ENCODE peak calls at places on chromosome 20, in five cellular contexts. One of them, this sample, is unnamed.

GRCh38 chr20:20546402-20546801 is 166.0 kb downstream of the RALGAPA2 start:
- DNase-seq in nucleus accumbens: no peak
- DNase-seq in right atrium auricular region: no peak
- DNase-seq in NCI-H82: peak; percentile 43
- DNase-seq in activated CD4-positive, alpha-beta memory T cell treated with anti-CD3 and anti-CD28 coated beads, Interleukin-2, amount 10 ng/mL, durations not matched to agents 7 days and 5 days: no peak
- DNase-seq in this sample: no peak

GRCh38 chr20:38165089-38165965 is at the start of gene TGM2:
- DNase-seq in nucleus accumbens: no peak
- DNase-seq in right atrium auricular region: peak; percentile 86
- DNase-seq in NCI-H82: peak; percentile 90
- DNase-seq in activated CD4-positive, alpha-beta memory T cell treated with anti-CD3 and anti-CD28 coated beads, Interleukin-2, amount 10 ng/mL, durations not matched to agents 7 days and 5 days: peak; percentile 61
- DNase-seq in this sample: peak; percentile 96

GRCh38 chr20:32457476-32457986 is 99.4 kb downstream of the ASXL1 start:
- DNase-seq in nucleus accumbens: peak; percentile 27
- DNase-seq in right atrium auricular region: no peak
- DNase-seq in NCI-H82: peak; percentile 94
- DNase-seq in activated CD4-positive, alpha-beta memory T cell treated with anti-CD3 and anti-CD28 coated beads, Interleukin-2, amount 10 ng/mL, durations not matched to agents 7 days and 5 days: no peak
- DNase-seq in this sample: peak; percentile 76

GRCh38 chr20:41411458-41411857 is 44.8 kb upstream of the EMILIN3 start:
- DNase-seq in nucleus accumbens: no peak
- DNase-seq in right atrium auricular region: no peak
- DNase-seq in NCI-H82: no peak
- DNase-seq in activated CD4-positive, alpha-beta memory T cell treated with anti-CD3 and anti-CD28 coated beads, Interleukin-2, amount 10 ng/mL, durations not matched to agents 7 days and 5 days: no peak
- DNase-seq in this sample: no peak

GRCh38 chr20:39106791-39107190 is 144.6 kb downstream of the DHX35 start:
- DNase-seq in nucleus accumbens: no peak
- DNase-seq in right atrium auricular region: no peak
- DNase-seq in NCI-H82: no peak
- DNase-seq in activated CD4-positive, alpha-beta memory T cell treated with anti-CD3 and anti-CD28 coated beads, Interleukin-2, amount 10 ng/mL, durations not matched to agents 7 days and 5 days: no peak
- DNase-seq in this sample: no peak

GRCh38 chr20:48015136-48015925 is 230.1 kb upstream of the SULF2 start:
- DNase-seq in nucleus accumbens: no peak
- DNase-seq in right atrium auricular region: no peak
- DNase-seq in NCI-H82: no peak
- DNase-seq in activated CD4-positive, alpha-beta memory T cell treated with anti-CD3 and anti-CD28 coated beads, Interleukin-2, amount 10 ng/mL, durations not matched to agents 7 days and 5 days: no peak
- DNase-seq in this sample: no peak

GRCh38 chr20:57579898-57580447 is 19.1 kb downstream of the PCK1 start:
- DNase-seq in nucleus accumbens: no peak
- DNase-seq in right atrium auricular region: no peak
- DNase-seq in NCI-H82: no peak
- DNase-seq in activated CD4-positive, alpha-beta memory T cell treated with anti-CD3 and anti-CD28 coated beads, Interleukin-2, amount 10 ng/mL, durations not matched to agents 7 days and 5 days: no peak
- DNase-seq in this sample: no peak

GRCh38 chr20:51473256-51473655 is 69.3 kb downstream of the NFATC2 start:
- DNase-seq in nucleus accumbens: no peak
- DNase-seq in right atrium auricular region: no peak
- DNase-seq in NCI-H82: no peak
- DNase-seq in activated CD4-positive, alpha-beta memory T cell treated with anti-CD3 and anti-CD28 coated beads, Interleukin-2, amount 10 ng/mL, durations not matched to agents 7 days and 5 days: no peak
- DNase-seq in this sample: no peak

GRCh38 chr20:25676164-25676809 is 20.4 kb downstream of the ZNF337 start:
- DNase-seq in nucleus accumbens: no peak
- DNase-seq in right atrium auricular region: no peak
- DNase-seq in NCI-H82: no peak
- DNase-seq in activated CD4-positive, alpha-beta memory T cell treated with anti-CD3 and anti-CD28 coated beads, Interleukin-2, amount 10 ng/mL, durations not matched to agents 7 days and 5 days: no peak
- DNase-seq in this sample: no peak

GRCh38 chr20:44039741-44040140 is 125.1 kb downstream of the TOX2 start:
- DNase-seq in nucleus accumbens: no peak
- DNase-seq in right atrium auricular region: peak; percentile 44
- DNase-seq in NCI-H82: no peak
- DNase-seq in activated CD4-positive, alpha-beta memory T cell treated with anti-CD3 and anti-CD28 coated beads, Interleukin-2, amount 10 ng/mL, durations not matched to agents 7 days and 5 days: no peak
- DNase-seq in this sample: no peak

GRCh38 chr20:50413088-50413500 is 97.1 kb upstream of the PTPN1 start:
- DNase-seq in nucleus accumbens: no peak
- DNase-seq in right atrium auricular region: no peak
- DNase-seq in NCI-H82: no peak
- DNase-seq in activated CD4-positive, alpha-beta memory T cell treated with anti-CD3 and anti-CD28 coated beads, Interleukin-2, amount 10 ng/mL, durations not matched to agents 7 days and 5 days: no peak
- DNase-seq in this sample: no peak

GRCh38 chr20:4896971-4897497 is 104.3 kb downstream of the SLC23A2 start:
- DNase-seq in nucleus accumbens: no peak
- DNase-seq in right atrium auricular region: peak; percentile 56
- DNase-seq in NCI-H82: peak; percentile 37
- DNase-seq in activated CD4-positive, alpha-beta memory T cell treated with anti-CD3 and anti-CD28 coated beads, Interleukin-2, amount 10 ng/mL, durations not matched to agents 7 days and 5 days: peak; percentile 39
- DNase-seq in this sample: no peak

GRCh38 chr20:35120012-35120701 is 27.0 kb downstream of the EDEM2 start:
- DNase-seq in nucleus accumbens: no peak
- DNase-seq in right atrium auricular region: peak; percentile 72
- DNase-seq in NCI-H82: no peak
- DNase-seq in activated CD4-positive, alpha-beta memory T cell treated with anti-CD3 and anti-CD28 coated beads, Interleukin-2, amount 10 ng/mL, durations not matched to agents 7 days and 5 days: no peak
- DNase-seq in this sample: peak; percentile 76

GRCh38 chr20:41249781-41250281 is 67.7 kb downstream of the ZHX3 start:
- DNase-seq in nucleus accumbens: no peak
- DNase-seq in right atrium auricular region: no peak
- DNase-seq in NCI-H82: peak; percentile 63
- DNase-seq in activated CD4-positive, alpha-beta memory T cell treated with anti-CD3 and anti-CD28 coated beads, Interleukin-2, amount 10 ng/mL, durations not matched to agents 7 days and 5 days: no peak
- DNase-seq in this sample: no peak

GRCh38 chr20:62150236-62150575 is 6.6 kb downstream of the SS18L1 start:
- DNase-seq in nucleus accumbens: no peak
- DNase-seq in right atrium auricular region: no peak
- DNase-seq in NCI-H82: no peak
- DNase-seq in activated CD4-positive, alpha-beta memory T cell treated with anti-CD3 and anti-CD28 coated beads, Interleukin-2, amount 10 ng/mL, durations not matched to agents 7 days and 5 days: no peak
- DNase-seq in this sample: no peak

GRCh38 chr20:41316602-41317535 is 662 bp downstream of the ZHX3 start:
- DNase-seq in nucleus accumbens: peak; percentile 34
- DNase-seq in right atrium auricular region: peak; percentile 77
- DNase-seq in NCI-H82: peak; percentile 87
- DNase-seq in activated CD4-positive, alpha-beta memory T cell treated with anti-CD3 and anti-CD28 coated beads, Interleukin-2, amount 10 ng/mL, durations not matched to agents 7 days and 5 days: peak; percentile 79
- DNase-seq in this sample: peak; percentile 94

GRCh38 chr20:50856475-50857041 is 61.7 kb downstream of the BCAS4 start:
- DNase-seq in nucleus accumbens: no peak
- DNase-seq in right atrium auricular region: no peak
- DNase-seq in NCI-H82: no peak
- DNase-seq in activated CD4-positive, alpha-beta memory T cell treated with anti-CD3 and anti-CD28 coated beads, Interleukin-2, amount 10 ng/mL, durations not matched to agents 7 days and 5 days: no peak
- DNase-seq in this sample: no peak

GRCh38 chr20:51469578-51470520 is 72.7 kb downstream of the NFATC2 start:
- DNase-seq in nucleus accumbens: no peak
- DNase-seq in right atrium auricular region: no peak
- DNase-seq in NCI-H82: no peak
- DNase-seq in activated CD4-positive, alpha-beta memory T cell treated with anti-CD3 and anti-CD28 coated beads, Interleukin-2, amount 10 ng/mL, durations not matched to agents 7 days and 5 days: no peak
- DNase-seq in this sample: no peak

GRCh38 chr20:55273149-55273548 is 732.2 kb downstream of the CBLN4 start:
- DNase-seq in nucleus accumbens: no peak
- DNase-seq in right atrium auricular region: no peak
- DNase-seq in NCI-H82: no peak
- DNase-seq in activated CD4-positive, alpha-beta memory T cell treated with anti-CD3 and anti-CD28 coated beads, Interleukin-2, amount 10 ng/mL, durations not matched to agents 7 days and 5 days: no peak
- DNase-seq in this sample: no peak

GRCh38 chr20:21270806-21271205 is 32.3 kb upstream of the XRN2 start:
- DNase-seq in nucleus accumbens: no peak
- DNase-seq in right atrium auricular region: no peak
- DNase-seq in NCI-H82: no peak
- DNase-seq in activated CD4-positive, alpha-beta memory T cell treated with anti-CD3 and anti-CD28 coated beads, Interleukin-2, amount 10 ng/mL, durations not matched to agents 7 days and 5 days: no peak
- DNase-seq in this sample: no peak

GRCh38 chr20:48725589-48725991 is 102.2 kb downstream of the PREX1 start:
- DNase-seq in nucleus accumbens: no peak
- DNase-seq in right atrium auricular region: no peak
- DNase-seq in NCI-H82: peak; percentile 51
- DNase-seq in activated CD4-positive, alpha-beta memory T cell treated with anti-CD3 and anti-CD28 coated beads, Interleukin-2, amount 10 ng/mL, durations not matched to agents 7 days and 5 days: no peak
- DNase-seq in this sample: peak; percentile 21

GRCh38 chr20:1165941-1166340 is 18.8 kb downstream of the TMEM74B start:
- DNase-seq in nucleus accumbens: no peak
- DNase-seq in right atrium auricular region: no peak
- DNase-seq in NCI-H82: no peak
- DNase-seq in activated CD4-positive, alpha-beta memory T cell treated with anti-CD3 and anti-CD28 coated beads, Interleukin-2, amount 10 ng/mL, durations not matched to agents 7 days and 5 days: no peak
- DNase-seq in this sample: no peak

GRCh38 chr20:49186535-49187329 is 1.4 kb downstream of the STAU1 start:
- DNase-seq in nucleus accumbens: no peak
- DNase-seq in right atrium auricular region: peak; percentile 69
- DNase-seq in NCI-H82: peak; percentile 56
- DNase-seq in activated CD4-positive, alpha-beta memory T cell treated with anti-CD3 and anti-CD28 coated beads, Interleukin-2, amount 10 ng/mL, durations not matched to agents 7 days and 5 days: peak; percentile 73
- DNase-seq in this sample: peak; percentile 71

GRCh38 chr20:58557713-58558335 is 42.6 kb upstream of the APCDD1L start:
- DNase-seq in nucleus accumbens: no peak
- DNase-seq in right atrium auricular region: no peak
- DNase-seq in NCI-H82: no peak
- DNase-seq in activated CD4-positive, alpha-beta memory T cell treated with anti-CD3 and anti-CD28 coated beads, Interleukin-2, amount 10 ng/mL, durations not matched to agents 7 days and 5 days: no peak
- DNase-seq in this sample: no peak

GRCh38 chr20:62104791-62105345 is 17.4 kb upstream of the LSM14B start:
- DNase-seq in nucleus accumbens: no peak
- DNase-seq in right atrium auricular region: no peak
- DNase-seq in NCI-H82: no peak
- DNase-seq in activated CD4-positive, alpha-beta memory T cell treated with anti-CD3 and anti-CD28 coated beads, Interleukin-2, amount 10 ng/mL, durations not matched to agents 7 days and 5 days: no peak
- DNase-seq in this sample: no peak